ENCODE peak calls at places on chromosome 14, in nine cellular contexts. R is dorsolateral prefrontal cortex, U is brain microvascular endothelial cell, I is NB4, F is AG04450, B is cardiac muscle cell, S is GM06990, Y is AG10803, A is fibroblast of lung. G is an unnamed sample.

GRCh38 chr14:96297000-96297399 is 41.0 kb downstream of the BDKRB1 start:
- DNase-seq in R (no peak), U (no peak), I (peak), F (no peak), B (peak), S (no peak), Y (peak), A (no peak), G (no peak)

GRCh38 chr14:102967506-102967795 is 45.0 kb downstream of the AMN start:
- DNase-seq in R (no peak), U (no peak), I (no peak), F (no peak), B (no peak), S (no peak), Y (no peak), A (no peak), G (no peak)

GRCh38 chr14:95557291-95557690 is 22.4 kb downstream of the GLRX5 start:
- DNase-seq in R (no peak), U (no peak), I (no peak), F (no peak), B (no peak), S (no peak), Y (no peak), A (no peak), G (no peak)

GRCh38 chr14:77615231-77616132 is 955 bp downstream of the SPTLC2 start:
- DNase-seq in R (no peak), U (no peak), I (peak), F (no peak), B (no peak), S (peak), Y (no peak), A (peak), G (no peak)

GRCh38 chr14:77024171-77024627 is 4.3 kb downstream of the IRF2BPL start:
- DNase-seq in R (no peak), U (no peak), I (no peak), F (no peak), B (peak), S (no peak), Y (no peak), A (peak), G (no peak)

GRCh38 chr14:72679106-72679505 is 214.8 kb downstream of the DPF3 start:
- DNase-seq in R (peak), U (no peak), I (no peak), F (no peak), B (peak), S (no peak), Y (peak), A (peak), G (no peak)

GRCh38 chr14:100607611-100607956 is 20.4 kb upstream of the BEGAIN start:
- DNase-seq in R (no peak), U (no peak), I (no peak), F (no peak), B (no peak), S (no peak), Y (no peak), A (no peak), G (no peak)

GRCh38 chr14:30957813-30958370 is 67.6 kb upstream of the AP4S1 start:
- DNase-seq in R (no peak), U (no peak), I (no peak), F (no peak), B (no peak), S (no peak), Y (no peak), A (no peak), G (peak)

GRCh38 chr14:67285876-67286452 is 44.7 kb downstream of the PALS1 start:
- DNase-seq in R (no peak), U (no peak), I (peak), F (peak), B (peak), S (no peak), Y (peak), A (peak), G (peak)

GRCh38 chr14:96205059-96205993 is 687 bp downstream of the BDKRB2 start:
- DNase-seq in R (no peak), U (no peak), I (peak), F (no peak), B (no peak), S (no peak), Y (no peak), A (no peak), G (no peak)

GRCh38 chr14:50944647-50945413 is 547 bp upstream of the PYGL start:
- DNase-seq in R (no peak), U (no peak), I (peak), F (no peak), B (peak), S (no peak), Y (peak), A (peak), G (peak)

GRCh38 chr14:101073598-101073965 is 170.1 kb upstream of the RTL1 start:
- DNase-seq in R (no peak), U (no peak), I (no peak), F (no peak), B (no peak), S (no peak), Y (no peak), A (no peak), G (no peak)

GRCh38 chr14:102317564-102318248 is 1.8 kb upstream of the ZNF839 start:
- DNase-seq in R (no peak), U (no peak), I (peak), F (no peak), B (no peak), S (no peak), Y (peak), A (no peak), G (no peak)

GRCh38 chr14:101743701-101744100 is 17.8 kb upstream of the PPP2R5C start:
- DNase-seq in R (no peak), U (no peak), I (no peak), F (no peak), B (no peak), S (no peak), Y (no peak), A (no peak), G (no peak)

GRCh38 chr14:69712637-69713088 is 54.3 kb upstream of the SRSF5 start:
- DNase-seq in R (no peak), U (no peak), I (peak), F (no peak), B (no peak), S (no peak), Y (no peak), A (no peak), G (peak)

GRCh38 chr14:50704454-50705010 is 36.4 kb upstream of the SAV1 start:
- DNase-seq in R (no peak), U (no peak), I (no peak), F (no peak), B (no peak), S (no peak), Y (no peak), A (no peak), G (no peak)

GRCh38 chr14:23047042-23047634 is 5.1 kb downstream of the PSMB11 start:
- DNase-seq in R (no peak), U (no peak), I (no peak), F (no peak), B (peak), S (no peak), Y (no peak), A (no peak), G (no peak)

GRCh38 chr14:105861985-105862465 is 335.6 kb downstream of the TMEM121 start:
- DNase-seq in R (no peak), U (no peak), I (peak), F (no peak), B (no peak), S (peak), Y (no peak), A (no peak), G (no peak)

GRCh38 chr14:78425332-78425731 is 255.2 kb downstream of the NRXN3 start:
- DNase-seq in R (no peak), U (no peak), I (no peak), F (no peak), B (no peak), S (no peak), Y (no peak), A (no peak), G (no peak)

GRCh38 chr14:38211258-38211735 is 3.6 kb downstream of the SSTR1 start:
- DNase-seq in R (no peak), U (no peak), I (no peak), F (no peak), B (peak), S (no peak), Y (no peak), A (no peak), G (no peak)

GRCh38 chr14:24243336-24243836 is 963 bp upstream of the TINF2 start:
- DNase-seq in R (no peak), U (peak), I (peak), F (no peak), B (no peak), S (peak), Y (no peak), A (no peak), G (no peak)

GRCh38 chr14:101223147-101223546 is 319.6 kb upstream of the RTL1 start:
- DNase-seq in R (no peak), U (no peak), I (no peak), F (no peak), B (no peak), S (no peak), Y (no peak), A (no peak), G (no peak)

GRCh38 chr14:58765375-58765774 is 127.6 kb downstream of the DACT1 start:
- DNase-seq in R (no peak), U (peak), I (no peak), F (no peak), B (no peak), S (no peak), Y (no peak), A (no peak), G (no peak)

GRCh38 chr14:22814945-22815713 is at the start of gene SLC7A7:
- DNase-seq in R (no peak), U (no peak), I (peak), F (no peak), B (peak), S (no peak), Y (peak), A (peak), G (no peak)

DNA sequence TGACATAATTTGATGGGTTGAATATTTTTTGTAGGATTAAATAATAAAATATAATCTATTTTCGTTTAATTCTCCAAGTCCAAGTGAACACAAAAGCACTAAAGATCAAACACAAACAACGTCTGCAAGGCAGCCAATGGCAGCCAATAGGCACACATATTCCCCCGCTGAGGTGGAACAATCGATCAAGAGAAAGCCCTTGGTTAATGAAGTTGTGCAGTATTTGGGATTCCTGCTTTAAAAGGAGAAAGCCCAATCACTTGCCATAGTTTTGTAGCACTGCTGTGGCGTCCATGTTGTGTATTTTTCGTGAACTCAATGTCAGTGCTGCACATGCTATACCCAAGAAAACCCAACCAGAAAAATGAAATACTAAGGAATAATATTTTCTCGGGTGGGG is 1.5 kb downstream of the DHRS7 start:
- DNase-seq in R (no peak), U (no peak), I (peak), F (no peak), B (no peak), S (no peak), Y (no peak), A (no peak), G (no peak)
- H3K4me3 ChIP-seq in R (peak), U (no peak), I (peak), F (peak), B (peak), S (peak), Y (peak), A (peak), G (peak)

GRCh38 chr14:46651526-46652144 is at the start of gene RPL10L:
- DNase-seq in R (no peak), U (no peak), I (peak), F (no peak), B (no peak), S (no peak), Y (no peak), A (no peak), G (peak)
- TF ChIP-seq CTCF in R (no peak), U (peak), I (peak), F (no peak), B (no peak), S (peak), Y (no peak), A (peak), G (peak)

DNA sequence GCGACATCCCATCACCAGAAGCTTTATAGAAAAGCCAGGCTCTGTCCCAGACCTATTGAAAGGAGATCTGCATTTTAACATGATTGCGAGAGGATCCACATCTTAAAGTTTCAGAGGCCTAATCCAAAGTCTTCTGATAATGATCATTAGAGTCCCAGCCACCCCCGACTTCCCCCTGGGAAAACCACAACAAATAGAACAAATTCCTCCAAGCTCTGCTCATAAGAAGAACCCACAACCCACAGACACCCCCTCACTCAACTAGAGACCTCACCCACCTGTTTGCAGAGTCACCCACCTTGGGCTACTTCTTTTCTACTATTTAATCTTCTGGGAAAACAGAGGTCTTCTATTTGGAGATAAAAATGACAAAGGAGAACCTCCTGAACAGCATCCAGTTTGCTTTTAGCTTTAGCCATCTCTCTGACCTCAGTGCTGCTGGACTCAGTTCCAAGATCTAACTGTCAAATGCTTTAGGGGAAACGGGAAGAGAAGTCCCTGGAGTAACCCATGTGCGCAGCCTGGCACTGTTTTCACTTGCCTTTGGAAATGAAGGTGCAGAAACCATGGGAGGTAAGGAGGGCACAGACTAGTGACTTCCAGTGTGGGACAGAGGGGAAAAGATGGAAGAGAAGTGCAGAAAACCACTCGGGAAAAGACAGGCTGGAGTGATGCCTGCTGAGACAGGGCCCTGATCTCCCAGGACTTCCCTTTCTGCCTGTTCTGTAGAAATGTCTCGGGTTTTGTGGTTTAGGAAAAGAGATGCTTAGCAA is 124.9 kb upstream of the HIF1A start:
- DNase-seq in R (no peak), U (no peak), I (peak), F (no peak), B (peak), S (no peak), Y (peak), A (no peak), G (no peak)
- H3K4me3 ChIP-seq in R (no peak), U (peak), I (peak), F (no peak), B (no peak), S (no peak), Y (no peak), A (no peak), G (no peak)

GRCh38 chr14:99203080-99203479 is 68.9 kb downstream of the BCL11B start:
- DNase-seq in R (no peak), U (no peak), I (no peak), F (no peak), B (no peak), S (no peak), Y (no peak), A (no peak), G (no peak)

GRCh38 chr14:99205086-99205688 is 66.8 kb downstream of the BCL11B start:
- DNase-seq in R (no peak), U (no peak), I (no peak), F (no peak), B (no peak), S (no peak), Y (no peak), A (no peak), G (no peak)

GRCh38 chr14:99202516-99202915 is 69.5 kb downstream of the BCL11B start:
- DNase-seq in R (no peak), U (no peak), I (no peak), F (no peak), B (no peak), S (no peak), Y (no peak), A (no peak), G (no peak)

GRCh38 chr14:99206053-99206452 is 65.9 kb downstream of the BCL11B start:
- DNase-seq in R (no peak), U (no peak), I (no peak), F (no peak), B (no peak), S (no peak), Y (no peak), A (no peak), G (no peak)

GRCh38 chr14:99203801-99204200 is 68.2 kb downstream of the BCL11B start:
- DNase-seq in R (no peak), U (no peak), I (no peak), F (no peak), B (no peak), S (no peak), Y (no peak), A (no peak), G (no peak)
- TF ChIP-seq CTCF in R (no peak), U (no peak), I (no peak), F (no peak), B (no peak), S (no peak), Y (no peak), A (no peak), G (no peak)

GRCh38 chr14:36656769-36657408 is 4.8 kb upstream of the PAX9 start:
- DNase-seq in R (no peak), U (no peak), I (peak), F (no peak), B (no peak), S (no peak), Y (no peak), A (peak), G (no peak)
- H3K4me3 ChIP-seq in R (peak), U (no peak), I (no peak), F (no peak), B (no peak), S (no peak), Y (peak), A (peak), G (no peak)